ENCODE peak calls at places on chromosome 20, in four cellular contexts. One of them, this sample, is unnamed.

GRCh38 chr20:6882911-6883310 is 115.4 kb downstream of the BMP2 start:
- DNase-seq in activated CD8-positive, alpha-beta memory T cell treated with anti-CD3 and anti-CD28 coated beads for 48 hours: no peak
- DNase-seq in EL: no peak
- DNase-seq in AG20443: no peak
- DNase-seq in this sample: no peak

GRCh38 chr20:34334654-34335407 is 28.2 kb upstream of the ITCH start:
- DNase-seq in activated CD8-positive, alpha-beta memory T cell treated with anti-CD3 and anti-CD28 coated beads for 48 hours: no peak
- DNase-seq in AG20443: no peak
- DNase-seq in EL: peak; percentile 43
- DNase-seq in this sample: no peak

GRCh38 chr20:14915356-14915755 is 577.9 kb upstream of the FLRT3 start:
- DNase-seq in EL: no peak
- DNase-seq in AG20443: no peak
- DNase-seq in activated CD8-positive, alpha-beta memory T cell treated with anti-CD3 and anti-CD28 coated beads for 48 hours: no peak
- DNase-seq in this sample: no peak

GRCh38 chr20:38840053-38840893 is 34.8 kb downstream of the PPP1R16B start:
- DNase-seq in activated CD8-positive, alpha-beta memory T cell treated with anti-CD3 and anti-CD28 coated beads for 48 hours: no peak
- DNase-seq in AG20443: peak; percentile 45
- DNase-seq in EL: no peak
- DNase-seq in this sample: no peak

GRCh38 chr20:41342474-41343464 is 2.1 kb downstream of the LPIN3 start:
- DNase-seq in activated CD8-positive, alpha-beta memory T cell treated with anti-CD3 and anti-CD28 coated beads for 48 hours: no peak
- DNase-seq in EL: no peak
- DNase-seq in AG20443: no peak
- DNase-seq in this sample: no peak

GRCh38 chr20:59831024-59831900 is 102.2 kb downstream of the SYCP2 start:
- DNase-seq in activated CD8-positive, alpha-beta memory T cell treated with anti-CD3 and anti-CD28 coated beads for 48 hours: no peak
- DNase-seq in EL: no peak
- DNase-seq in AG20443: no peak
- DNase-seq in this sample: peak; percentile 2

GRCh38 chr20:23111944-23112342 is 25.8 kb upstream of the CD93 start:
- DNase-seq in activated CD8-positive, alpha-beta memory T cell treated with anti-CD3 and anti-CD28 coated beads for 48 hours: no peak
- DNase-seq in EL: no peak
- DNase-seq in AG20443: no peak
- DNase-seq in this sample: no peak

GRCh38 chr20:61526907-61527306 is 274.8 kb downstream of the CDH4 start:
- DNase-seq in AG20443: no peak
- DNase-seq in EL: no peak
- DNase-seq in activated CD8-positive, alpha-beta memory T cell treated with anti-CD3 and anti-CD28 coated beads for 48 hours: no peak
- DNase-seq in this sample: no peak

GRCh38 chr20:57433658-57434389 is 42.6 kb downstream of the RBM38 start:
- DNase-seq in EL: no peak
- DNase-seq in AG20443: no peak
- DNase-seq in activated CD8-positive, alpha-beta memory T cell treated with anti-CD3 and anti-CD28 coated beads for 48 hours: no peak
- DNase-seq in this sample: no peak

GRCh38 chr20:46122516-46123481 is 4.7 kb downstream of the CD40 start:
- DNase-seq in EL: no peak
- DNase-seq in AG20443: no peak
- DNase-seq in activated CD8-positive, alpha-beta memory T cell treated with anti-CD3 and anti-CD28 coated beads for 48 hours: no peak
- DNase-seq in this sample: no peak

GRCh38 chr20:22404609-22405170 is 179.7 kb downstream of the FOXA2 start:
- DNase-seq in AG20443: no peak
- DNase-seq in activated CD8-positive, alpha-beta memory T cell treated with anti-CD3 and anti-CD28 coated beads for 48 hours: no peak
- DNase-seq in EL: no peak
- DNase-seq in this sample: no peak

GRCh38 chr20:18794428-18794787 is 19.2 kb upstream of the SCP2D1 start:
- DNase-seq in EL: no peak
- DNase-seq in AG20443: no peak
- DNase-seq in activated CD8-positive, alpha-beta memory T cell treated with anti-CD3 and anti-CD28 coated beads for 48 hours: no peak
- DNase-seq in this sample: no peak

This sample was measured in hepatic stellate cell.